ENCODE peak calls at places on chromosomes 16 and 17, in eight cellular contexts. B is fibroblast of lung, N is astrocyte of the spinal cord, P is sigmoid colon, X is activated B cell treated with CpG ODN at 0.5 μM for 24 hours, M is A549, Z is kidney epithelial cell, C is AG04450. H is an unnamed sample.

GRCh38 chr16:26316683-26317464 is 625.1 kb downstream of the HS3ST4 start:
- DNase-seq in B (no peak), N (no peak), P (no peak), X (no peak), M (no peak), Z (no peak), C (no peak), H (no peak)

GRCh38 chr17:34556384-34556783 is 23.0 kb upstream of the TMEM132E start:
- DNase-seq in B (no peak), N (no peak), P (no peak), X (no peak), M (no peak), Z (no peak), C (no peak), H (no peak)

GRCh38 chr17:43530303-43531081 is 15.6 kb downstream of the ETV4 start:
- DNase-seq in B (peak), N (peak), P (peak), X (no peak), M (no peak), Z (peak), C (peak), H (no peak)

GRCh38 chr17:64240741-64241347 is 22.2 kb downstream of the TEX2 start:
- DNase-seq in B (peak), N (peak), P (peak), X (no peak), M (no peak), Z (no peak), C (peak), H (no peak)

GRCh38 chr17:66276328-66276937 is 26.0 kb upstream of the PRKCA start:
- DNase-seq in B (peak), N (peak), P (no peak), X (no peak), M (peak), Z (no peak), C (no peak), H (no peak)

GRCh38 chr16:31099860-31100638 is 5.5 kb upstream of the VKORC1 start:
- DNase-seq in B (peak), N (peak), P (no peak), X (no peak), M (no peak), Z (no peak), C (no peak), H (no peak)

GRCh38 chr16:51149251-51149661 is 1.8 kb downstream of the SALL1 start:
- DNase-seq in B (no peak), N (peak), P (no peak), X (no peak), M (no peak), Z (no peak), C (no peak), H (no peak)

GRCh38 chr17:82959990-82960418 is 119.4 kb upstream of the METRNL start:
- DNase-seq in B (no peak), N (no peak), P (peak), X (peak), M (no peak), Z (no peak), C (no peak), H (no peak)

GRCh38 chr16:12217341-12217740 is 240.8 kb downstream of the SNX29 start:
- DNase-seq in B (no peak), N (no peak), P (no peak), X (no peak), M (no peak), Z (no peak), C (no peak), H (no peak)

GRCh38 chr16:66695935-66696668 is 441 bp downstream of the CMTM4 start:
- DNase-seq in B (no peak), N (no peak), P (peak), X (peak), M (peak), Z (no peak), C (no peak), H (no peak)

GRCh38 chr17:6415616-6416015 is 19.3 kb downstream of the AIPL1 start:
- DNase-seq in B (no peak), N (no peak), P (no peak), X (no peak), M (no peak), Z (no peak), C (no peak), H (no peak)

GRCh38 chr17:6423931-6424330 is 11.0 kb downstream of the AIPL1 start:
- DNase-seq in B (no peak), N (no peak), P (no peak), X (no peak), M (no peak), Z (no peak), C (no peak), H (no peak)

GRCh38 chr17:6422654-6423241 is 12.2 kb downstream of the AIPL1 start:
- DNase-seq in B (no peak), N (no peak), P (no peak), X (no peak), M (no peak), Z (no peak), C (no peak), H (no peak)

GRCh38 chr17:6421700-6422604 is 13.0 kb downstream of the AIPL1 start:
- DNase-seq in B (peak), N (peak), P (peak), X (peak), M (peak), Z (no peak), C (peak), H (peak)

GRCh38 chr17:6420173-6420641 is 14.7 kb downstream of the AIPL1 start:
- DNase-seq in B (no peak), N (peak), P (no peak), X (no peak), M (peak), Z (no peak), C (no peak), H (no peak)
- TF ChIP-seq CTCF in B (peak), N (peak), P (no peak), X (no peak), M (peak), Z (peak), C (peak), H (peak)

GRCh38 chr16:84209989-84210388 is 19.0 kb downstream of the ADAD2 start:
- DNase-seq in B (no peak), N (no peak), P (no peak), X (no peak), M (no peak), Z (no peak), C (no peak), H (no peak)
- TF ChIP-seq CTCF in B (no peak), N (peak), P (no peak), X (no peak), M (peak), Z (peak), C (peak), H (no peak)

GRCh38 chr17:77354721-77355455 is 214.1 kb downstream of the SEC14L1 start:
- DNase-seq in B (peak), N (peak), P (peak), X (no peak), M (peak), Z (no peak), C (peak), H (peak)
- TF ChIP-seq CTCF in B (no peak), N (no peak), P (no peak), X (no peak), M (no peak), Z (no peak), C (no peak), H (no peak)

GRCh38 chr16:69859105-69859969 is 91.8 kb upstream of the CLEC18A start:
- DNase-seq in B (no peak), N (no peak), P (no peak), X (no peak), M (peak), Z (no peak), C (no peak), H (no peak)
- TF ChIP-seq CTCF in B (no peak), N (peak), P (no peak), X (no peak), M (peak), Z (peak), C (peak), H (no peak)

GRCh38 chr17:13635951-13636350 is 34.2 kb upstream of the HS3ST3A1 start:
- DNase-seq in B (no peak), N (no peak), P (no peak), X (no peak), M (no peak), Z (no peak), C (no peak), H (no peak)

GRCh38 chr17:13643196-13643595 is 41.5 kb upstream of the HS3ST3A1 start:
- DNase-seq in B (no peak), N (no peak), P (no peak), X (no peak), M (no peak), Z (no peak), C (no peak), H (no peak)

GRCh38 chr17:13642188-13642587 is 40.5 kb upstream of the HS3ST3A1 start:
- DNase-seq in B (no peak), N (no peak), P (no peak), X (no peak), M (no peak), Z (no peak), C (no peak), H (no peak)

GRCh38 chr17:13638855-13639458 is 37.2 kb upstream of the HS3ST3A1 start:
- DNase-seq in B (peak), N (peak), P (no peak), X (no peak), M (no peak), Z (no peak), C (no peak), H (no peak)

GRCh38 chr17:13640559-13640958 is 38.8 kb upstream of the HS3ST3A1 start:
- DNase-seq in B (no peak), N (no peak), P (no peak), X (no peak), M (no peak), Z (no peak), C (no peak), H (no peak)
- TF ChIP-seq CTCF in B (no peak), N (no peak), P (no peak), X (no peak), M (no peak), Z (no peak), C (no peak), H (no peak)

GRCh38 chr16:69108069-69108904 is 2.8 kb downstream of the HAS3 start:
- DNase-seq in B (no peak), N (no peak), P (no peak), X (no peak), M (no peak), Z (no peak), C (no peak), H (no peak)

GRCh38 chr16:69108905-69109252 is 3.4 kb downstream of the HAS3 start:
- DNase-seq in B (no peak), N (no peak), P (no peak), X (no peak), M (no peak), Z (no peak), C (no peak), H (no peak)

GRCh38 chr16:69106491-69107291 is 1.2 kb downstream of the HAS3 start:
- DNase-seq in B (no peak), N (no peak), P (no peak), X (no peak), M (peak), Z (no peak), C (no peak), H (no peak)

GRCh38 chr16:69107311-69107962 is 2.0 kb downstream of the HAS3 start:
- DNase-seq in B (peak), N (no peak), P (no peak), X (no peak), M (no peak), Z (no peak), C (no peak), H (no peak)

GRCh38 chr16:69105501-69106361 is at the start of gene HAS3:
- DNase-seq in B (peak), N (peak), P (no peak), X (peak), M (peak), Z (peak), C (no peak), H (no peak)
- TF ChIP-seq CTCF in B (no peak), N (peak), P (no peak), X (no peak), M (peak), Z (peak), C (no peak), H (no peak)

GRCh38 chr16:1781254-1781653 is 1.1 kb downstream of the SPSB3 start:
- DNase-seq in B (no peak), N (no peak), P (no peak), X (no peak), M (no peak), Z (no peak), C (no peak), H (no peak)

GRCh38 chr16:1782408-1783247 is at the start of the genes NUBP2 and SPSB3:
- DNase-seq in B (peak), N (peak), P (peak), X (peak), M (peak), Z (peak), C (peak), H (peak)

GRCh38 chr16:1779741-1780676 is 2.4 kb downstream of the SPSB3 start:
- DNase-seq in B (no peak), N (no peak), P (no peak), X (no peak), M (no peak), Z (no peak), C (no peak), H (no peak)

GRCh38 chr16:1780677-1781072 is 1.7 kb downstream of the SPSB3 start:
- DNase-seq in B (no peak), N (no peak), P (no peak), X (no peak), M (no peak), Z (no peak), C (no peak), H (no peak)

GRCh38 chr16:1781758-1782407 is 488 bp downstream of the SPSB3 start:
- DNase-seq in B (no peak), N (no peak), P (no peak), X (no peak), M (peak), Z (no peak), C (no peak), H (no peak)
- TF ChIP-seq CTCF in B (no peak), N (no peak), P (peak), X (no peak), M (no peak), Z (no peak), C (peak), H (no peak)

GRCh38 chr17:17500999-17501605 is 4.9 kb upstream of the RASD1 start:
- DNase-seq in B (no peak), N (no peak), P (no peak), X (no peak), M (no peak), Z (no peak), C (no peak), H (no peak)
- TF ChIP-seq CTCF in B (no peak), N (no peak), P (no peak), X (no peak), M (no peak), Z (no peak), C (peak), H (no peak)

GRCh38 chr17:48012151-48012520 is 25.5 kb downstream of the COPZ2 start:
- DNase-seq in B (no peak), N (no peak), P (no peak), X (peak), M (no peak), Z (no peak), C (no peak), H (no peak)
- TF ChIP-seq CTCF in B (no peak), N (no peak), P (no peak), X (no peak), M (no peak), Z (no peak), C (no peak), H (no peak)

H was measured in CD14-positive monocyte.